ENCODE peak calls at places on chromosomes 4 and X, in six cellular contexts. One of them, this sample, is unnamed.

GRCh38 chrX:154511761-154512160 is 4.3 kb downstream of the FAM3A start:
- DNase-seq in tibial artery: no peak
- DNase-seq in GM12865: no peak
- DNase-seq in fibroblast of lung: no peak
- DNase-seq in IMR-90: no peak
- DNase-seq in tibial nerve: no peak
- DNase-seq in this sample: no peak

GRCh38 chrX:71671043-71671829 is 3.9 kb downstream of the LOC101059915 start:
- DNase-seq in tibial artery: no peak
- DNase-seq in GM12865: peak; percentile 36
- DNase-seq in fibroblast of lung: no peak
- DNase-seq in IMR-90: no peak
- DNase-seq in tibial nerve: no peak
- DNase-seq in this sample: no peak

GRCh38 chr4:186560647-186561046 is 5.3 kb upstream of the MTNR1A start:
- DNase-seq in tibial artery: no peak
- DNase-seq in GM12865: no peak
- DNase-seq in fibroblast of lung: no peak
- DNase-seq in IMR-90: no peak
- DNase-seq in tibial nerve: no peak
- DNase-seq in this sample: no peak

GRCh38 chr4:1721666-1722550 is 587 bp downstream of the TACC3 start:
- DNase-seq in tibial artery: no peak
- DNase-seq in GM12865: no peak
- DNase-seq in fibroblast of lung: no peak
- DNase-seq in IMR-90: no peak
- DNase-seq in tibial nerve: no peak
- DNase-seq in this sample: no peak

GRCh38 chrX:131802836-131803626 is 220.1 kb upstream of the STK26 start:
- DNase-seq in tibial artery: no peak
- DNase-seq in GM12865: peak; percentile 40
- DNase-seq in fibroblast of lung: no peak
- DNase-seq in IMR-90: peak; percentile 52
- DNase-seq in tibial nerve: no peak
- DNase-seq in this sample: peak; percentile 37

GRCh38 chr4:183443609-183444148 is 757 bp upstream of the CDKN2AIP start:
- DNase-seq in tibial artery: no peak
- DNase-seq in GM12865: no peak
- DNase-seq in fibroblast of lung: no peak
- DNase-seq in IMR-90: peak; percentile 52
- DNase-seq in tibial nerve: peak; percentile 24
- DNase-seq in this sample: no peak

GRCh38 chrX:28273751-28274150 is 292.5 kb upstream of the DCAF8L1 start:
- DNase-seq in tibial artery: no peak
- DNase-seq in GM12865: no peak
- DNase-seq in fibroblast of lung: no peak
- DNase-seq in IMR-90: no peak
- DNase-seq in tibial nerve: no peak
- DNase-seq in this sample: no peak

GRCh38 chr4:53635697-53636483 is 44.6 kb upstream of the LNX1 start:
- DNase-seq in tibial artery: no peak
- DNase-seq in GM12865: no peak
- DNase-seq in fibroblast of lung: peak; percentile 31
- DNase-seq in IMR-90: no peak
- DNase-seq in tibial nerve: no peak
- DNase-seq in this sample: no peak

GRCh38 chr4:110508827-110509446 is 33.0 kb downstream of the ENPEP start:
- DNase-seq in tibial artery: no peak
- DNase-seq in GM12865: peak; percentile 41
- DNase-seq in fibroblast of lung: peak; percentile 64
- DNase-seq in IMR-90: peak; percentile 46
- DNase-seq in tibial nerve: no peak
- DNase-seq in this sample: no peak

GRCh38 chr4:22417408-22417807 is 98.5 kb downstream of the ADGRA3 start:
- DNase-seq in tibial artery: no peak
- DNase-seq in GM12865: peak; percentile 8
- DNase-seq in fibroblast of lung: no peak
- DNase-seq in IMR-90: no peak
- DNase-seq in tibial nerve: no peak
- DNase-seq in this sample: no peak

DNA sequence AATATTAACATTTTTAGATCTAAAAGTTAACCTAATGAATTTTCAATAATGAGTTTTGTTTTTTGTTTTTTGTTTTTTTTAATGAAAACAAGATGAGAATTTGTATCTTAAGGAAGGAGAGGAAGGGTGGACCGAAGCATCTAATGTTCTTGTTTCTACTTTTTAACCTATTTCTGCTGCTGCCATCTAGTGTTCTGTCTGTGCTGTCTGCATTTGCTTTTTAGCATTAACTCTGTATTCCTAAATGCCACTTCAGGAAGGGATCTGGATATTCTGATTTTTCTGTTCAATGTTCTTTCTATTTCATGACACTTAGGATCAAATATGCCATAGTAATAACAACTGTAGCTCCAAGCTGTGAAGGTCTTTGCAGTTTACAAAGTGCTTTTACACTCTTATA is 161.7 kb downstream of the BRWD3 start:
- DNase-seq in tibial artery: no peak
- DNase-seq in GM12865: peak; percentile 0
- DNase-seq in fibroblast of lung: peak; percentile 0
- DNase-seq in IMR-90: no peak
- DNase-seq in tibial nerve: no peak
- DNase-seq in this sample: no peak
- TF ChIP-seq CTCF in tibial artery: no peak
- TF ChIP-seq CTCF in GM12865: peak; percentile 36
- TF ChIP-seq CTCF in fibroblast of lung: peak; percentile 43
- TF ChIP-seq CTCF in IMR-90: peak; percentile 38
- TF ChIP-seq CTCF in tibial nerve: peak; percentile 23
- TF ChIP-seq CTCF in this sample: peak; percentile 40

GRCh38 chr4:128379860-128380259 is 92.2 kb upstream of the PGRMC2 start:
- DNase-seq in tibial artery: peak; percentile 69
- DNase-seq in GM12865: peak; percentile 28
- DNase-seq in fibroblast of lung: peak; percentile 51
- DNase-seq in IMR-90: peak; percentile 49
- DNase-seq in tibial nerve: no peak
- DNase-seq in this sample: no peak
- TF ChIP-seq CTCF in tibial artery: peak; percentile 35
- TF ChIP-seq CTCF in GM12865: peak; percentile 48
- TF ChIP-seq CTCF in fibroblast of lung: peak; percentile 34
- TF ChIP-seq CTCF in IMR-90: peak; percentile 55
- TF ChIP-seq CTCF in tibial nerve: peak; percentile 33
- TF ChIP-seq CTCF in this sample: peak; percentile 63

DNA sequence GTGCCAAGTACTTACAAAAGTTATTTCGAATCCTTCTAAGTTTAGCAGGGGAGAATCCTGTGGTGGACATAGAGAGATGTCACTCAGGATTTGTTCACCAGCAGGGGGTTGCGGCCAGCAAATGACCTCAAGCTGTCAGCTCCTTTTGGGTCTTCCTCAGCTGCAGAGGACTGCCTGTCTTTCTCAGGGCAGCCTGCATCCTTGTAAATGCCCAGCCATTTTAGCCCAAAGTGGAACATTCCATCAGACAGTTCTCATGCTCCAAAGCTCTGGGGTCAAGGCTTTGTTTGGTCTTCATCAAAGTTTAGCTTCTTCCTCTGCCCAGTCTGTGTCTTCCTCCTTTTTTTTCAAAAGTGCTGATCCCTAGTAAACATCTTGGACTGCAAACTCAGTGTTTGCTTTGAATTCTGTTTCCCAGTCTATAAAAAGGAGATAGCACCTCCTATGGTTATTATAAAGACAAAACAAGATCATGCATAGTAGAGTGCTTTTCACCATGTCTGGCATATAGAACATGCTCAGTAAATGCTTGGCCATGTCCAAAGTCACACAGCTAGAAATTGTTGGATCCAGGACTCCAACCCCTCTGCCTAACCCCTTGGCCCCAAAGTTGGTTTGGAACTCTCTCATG is 156.5 kb upstream of the GATB start:
- DNase-seq in tibial artery: no peak
- DNase-seq in GM12865: no peak
- DNase-seq in fibroblast of lung: no peak
- DNase-seq in IMR-90: no peak
- DNase-seq in tibial nerve: no peak
- DNase-seq in this sample: no peak
- TF ChIP-seq CTCF in tibial artery: no peak
- TF ChIP-seq CTCF in GM12865: no peak
- TF ChIP-seq CTCF in fibroblast of lung: no peak
- TF ChIP-seq CTCF in IMR-90: no peak
- TF ChIP-seq CTCF in tibial nerve: no peak
- TF ChIP-seq CTCF in this sample: no peak

GRCh38 chr4:130808492-130808891 is 1712.5 kb downstream of the C4orf33 start:
- DNase-seq in tibial artery: no peak
- DNase-seq in GM12865: peak; percentile 5
- DNase-seq in fibroblast of lung: peak; percentile 31
- DNase-seq in IMR-90: no peak
- DNase-seq in tibial nerve: no peak
- DNase-seq in this sample: no peak
- TF ChIP-seq CTCF in tibial artery: no peak
- TF ChIP-seq CTCF in GM12865: peak; percentile 26
- TF ChIP-seq CTCF in fibroblast of lung: peak; percentile 32
- TF ChIP-seq CTCF in IMR-90: peak; percentile 24
- TF ChIP-seq CTCF in tibial nerve: peak; percentile 48
- TF ChIP-seq CTCF in this sample: peak; percentile 38

GRCh38 chr4:155999743-156000142 is 46.1 kb upstream of the CTSO start:
- DNase-seq in tibial artery: no peak
- DNase-seq in GM12865: peak; percentile 12
- DNase-seq in fibroblast of lung: peak; percentile 3
- DNase-seq in IMR-90: no peak
- DNase-seq in tibial nerve: no peak
- DNase-seq in this sample: no peak
- TF ChIP-seq CTCF in tibial artery: no peak
- TF ChIP-seq CTCF in GM12865: no peak
- TF ChIP-seq CTCF in fibroblast of lung: no peak
- TF ChIP-seq CTCF in IMR-90: no peak
- TF ChIP-seq CTCF in tibial nerve: peak; percentile 18
- TF ChIP-seq CTCF in this sample: peak; percentile 15

GRCh38 chrX:45743081-45743533 is 542.4 kb upstream of the DIPK2B start:
- DNase-seq in tibial artery: no peak
- DNase-seq in GM12865: peak; percentile 10
- DNase-seq in fibroblast of lung: peak; percentile 42
- DNase-seq in IMR-90: peak; percentile 75
- DNase-seq in tibial nerve: no peak
- DNase-seq in this sample: no peak
- TF ChIP-seq CTCF in tibial artery: no peak
- TF ChIP-seq CTCF in GM12865: no peak
- TF ChIP-seq CTCF in fibroblast of lung: peak; percentile 15
- TF ChIP-seq CTCF in IMR-90: peak; percentile 40
- TF ChIP-seq CTCF in tibial nerve: no peak
- TF ChIP-seq CTCF in this sample: peak; percentile 23

GRCh38 chr4:103786593-103786992 is 66.8 kb upstream of the TACR3 start:
- DNase-seq in tibial artery: no peak
- DNase-seq in GM12865: no peak
- DNase-seq in fibroblast of lung: no peak
- DNase-seq in IMR-90: no peak
- DNase-seq in tibial nerve: no peak
- DNase-seq in this sample: no peak

GRCh38 chr4:103787057-103787456 is 67.3 kb upstream of the TACR3 start:
- DNase-seq in tibial artery: no peak
- DNase-seq in GM12865: no peak
- DNase-seq in fibroblast of lung: no peak
- DNase-seq in IMR-90: no peak
- DNase-seq in tibial nerve: no peak
- DNase-seq in this sample: no peak

GRCh38 chr4:103786014-103786413 is 66.2 kb upstream of the TACR3 start:
- DNase-seq in tibial artery: no peak
- DNase-seq in GM12865: peak; percentile 80
- DNase-seq in fibroblast of lung: peak; percentile 0
- DNase-seq in IMR-90: no peak
- DNase-seq in tibial nerve: no peak
- DNase-seq in this sample: peak; percentile 5
- TF ChIP-seq CTCF in tibial artery: no peak
- TF ChIP-seq CTCF in GM12865: peak; percentile 66
- TF ChIP-seq CTCF in fibroblast of lung: peak; percentile 32
- TF ChIP-seq CTCF in IMR-90: peak; percentile 20
- TF ChIP-seq CTCF in tibial nerve: no peak
- TF ChIP-seq CTCF in this sample: peak; percentile 57

DNA sequence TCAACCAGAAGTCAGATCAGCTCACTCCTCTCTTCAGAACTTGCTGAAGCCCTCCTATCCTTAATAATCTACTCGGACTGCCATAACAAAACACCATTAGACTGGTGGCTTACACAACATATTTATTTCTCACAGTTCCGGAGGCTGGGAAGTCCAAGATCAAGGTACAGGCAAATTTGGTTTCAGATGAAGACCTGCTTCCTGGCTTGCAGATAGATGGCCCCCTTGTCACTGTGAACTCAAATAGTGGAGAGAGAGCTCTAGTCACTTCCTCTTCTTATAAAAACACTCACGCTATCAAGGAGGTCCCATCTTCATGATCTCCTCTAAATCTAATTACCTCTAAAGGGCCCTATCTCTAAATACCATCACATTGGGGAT is 125.1 kb downstream of the CAMK2D start:
- DNase-seq in tibial artery: no peak
- DNase-seq in GM12865: peak; percentile 65
- DNase-seq in fibroblast of lung: no peak
- DNase-seq in IMR-90: no peak
- DNase-seq in tibial nerve: no peak
- DNase-seq in this sample: no peak
- TF ChIP-seq CTCF in tibial artery: no peak
- TF ChIP-seq CTCF in GM12865: peak; percentile 9
- TF ChIP-seq CTCF in fibroblast of lung: no peak
- TF ChIP-seq CTCF in IMR-90: no peak
- TF ChIP-seq CTCF in tibial nerve: no peak
- TF ChIP-seq CTCF in this sample: no peak

DNA sequence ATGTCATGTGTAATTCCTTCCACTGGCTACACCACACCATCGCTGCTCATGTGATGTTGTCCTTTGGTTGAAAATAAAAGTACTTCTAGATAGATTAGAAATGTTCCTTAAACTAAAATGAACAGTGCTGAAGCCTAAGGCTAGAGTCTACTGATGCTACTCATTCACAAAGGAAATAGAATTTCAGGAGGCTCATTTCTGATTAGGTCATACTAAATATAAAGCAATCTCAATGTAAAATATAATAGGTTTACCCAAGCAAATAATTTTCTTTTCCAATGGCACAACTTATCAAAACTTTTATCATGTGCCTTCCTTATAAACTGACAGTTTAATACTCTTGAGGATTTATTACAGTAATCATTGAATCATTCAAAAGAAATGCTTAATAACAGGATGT is 130.9 kb upstream of the DKK2 start:
- DNase-seq in tibial artery: no peak
- DNase-seq in GM12865: no peak
- DNase-seq in fibroblast of lung: no peak
- DNase-seq in IMR-90: no peak
- DNase-seq in tibial nerve: no peak
- DNase-seq in this sample: no peak
- TF ChIP-seq CTCF in tibial artery: no peak
- TF ChIP-seq CTCF in GM12865: no peak
- TF ChIP-seq CTCF in fibroblast of lung: no peak
- TF ChIP-seq CTCF in IMR-90: no peak
- TF ChIP-seq CTCF in tibial nerve: no peak
- TF ChIP-seq CTCF in this sample: no peak